ENCODE peak calls at places on chromosomes 11 and 22, in seven cellular contexts. E is heart right ventricle, H is HL-60, J is esophagus squamous epithelium, U is Peyer's patch, M is lower lobe of right lung, N is psoas muscle. B is an unnamed sample. For H3K27me3, the result is how much of the 10 kb centered on the place peaks cover.

GRCh38 chr22:41021655-41022454 is 70.5 kb upstream of the EP300 start:
- DNase-seq in E (peak), H (peak), J (no peak), U (peak), M (peak), N (peak), B (peak)

GRCh38 chr11:59615132-59615636 is 390 bp downstream of the OSBP start:
- DNase-seq in E (peak), H (peak), J (peak), U (peak), M (peak), N (peak), B (peak)

GRCh38 chr11:130112071-130112830 is 42.6 kb downstream of the APLP2 start:
- DNase-seq in E (no peak), H (no peak), J (no peak), U (no peak), M (no peak), N (no peak), B (no peak)

GRCh38 chr11:90476442-90477007 is 253.7 kb upstream of the CHORDC1 start:
- DNase-seq in E (peak), H (peak), J (no peak), U (no peak), M (no peak), N (no peak), B (no peak)

GRCh38 chr11:119188887-119189286 is 3.6 kb downstream of the NHERF4 start:
- DNase-seq in E (no peak), H (no peak), J (no peak), U (no peak), M (peak), N (no peak), B (no peak)

GRCh38 chr11:108223449-108224149 is 732 bp downstream of the ATM start:
- DNase-seq in E (no peak), H (peak), J (no peak), U (no peak), M (no peak), N (no peak), B (peak)

GRCh38 chr11:70027451-70027850 is 50.7 kb upstream of the ANO1 start:
- DNase-seq in E (no peak), H (no peak), J (no peak), U (no peak), M (no peak), N (no peak), B (no peak)

GRCh38 chr11:1889527-1889930 is 2.2 kb downstream of the PRR33 start:
- DNase-seq in E (no peak), H (no peak), J (no peak), U (no peak), M (no peak), N (no peak), B (no peak)

GRCh38 chr22:44402196-44403111 is 89.7 kb upstream of the SHISAL1 start:
- DNase-seq in E (no peak), H (no peak), J (no peak), U (peak), M (no peak), N (peak), B (no peak)

GRCh38 chr11:91305402-91305801 is 919.2 kb upstream of the FAT3 start:
- DNase-seq in E (no peak), H (no peak), J (no peak), U (no peak), M (no peak), N (no peak), B (no peak)

GRCh38 chr22:22058649-22059475 is 76.3 kb upstream of the TOP3B start:
- DNase-seq in E (no peak), H (no peak), J (no peak), U (no peak), M (no peak), N (no peak), B (no peak)

GRCh38 chr11:69101100-69101791 is 52.5 kb downstream of the TPCN2 start:
- DNase-seq in E (peak), H (peak), J (no peak), U (peak), M (peak), N (peak), B (peak)

GRCh38 chr11:4890279-4890678 is 8.6 kb downstream of the OR51T1 start:
- DNase-seq in E (no peak), H (no peak), J (no peak), U (no peak), M (no peak), N (no peak), B (no peak)

GRCh38 chr11:27507561-27508322 is 1.2 kb upstream of the LIN7C start:
- DNase-seq in E (no peak), H (no peak), J (no peak), U (no peak), M (no peak), N (no peak), B (no peak)

GRCh38 chr22:42856179-42856864 is 751 bp downstream of the ARFGAP3 start:
- DNase-seq in E (peak), H (peak), J (no peak), U (peak), M (peak), N (peak), B (peak)

GRCh38 chr11:63907808-63908530 is 9.0 kb downstream of the RCOR2 start:
- DNase-seq in E (no peak), H (no peak), J (no peak), U (no peak), M (no peak), N (no peak), B (no peak)

GRCh38 chr11:77559686-77560425 is 29.9 kb upstream of the AQP11 start:
- DNase-seq in E (no peak), H (no peak), J (no peak), U (peak), M (no peak), N (no peak), B (no peak)

GRCh38 chr11:96188625-96189006 is 154.4 kb downstream of the MAML2 start:
- DNase-seq in E (no peak), H (peak), J (no peak), U (no peak), M (no peak), N (no peak), B (no peak)

GRCh38 chr11:111730871-111731591 is 35.2 kb downstream of the PPP2R1B start:
- DNase-seq in E (no peak), H (no peak), J (no peak), U (no peak), M (no peak), N (peak), B (no peak)

GRCh38 chr22:23536821-23537345 is 43.2 kb downstream of the IGLL1 start:
- DNase-seq in E (no peak), H (no peak), J (no peak), U (no peak), M (peak), N (no peak), B (no peak)

GRCh38 chr11:28619870-28620540 is 511.8 kb downstream of the METTL15 start:
- DNase-seq in E (no peak), H (no peak), J (no peak), U (no peak), M (no peak), N (no peak), B (no peak)

GRCh38 chr11:118398797-118399564 is 2.4 kb upstream of the ATP5MG start:
- DNase-seq in E (no peak), H (no peak), J (no peak), U (no peak), M (no peak), N (no peak), B (peak)

GRCh38 chr22:20052309-20053250 is 27.5 kb upstream of the DGCR8 start:
- DNase-seq in E (no peak), H (no peak), J (no peak), U (peak), M (no peak), N (no peak), B (no peak)

GRCh38 chr22:42857845-42858481 is 890 bp upstream of the ARFGAP3 start:
- DNase-seq in E (peak), H (no peak), J (no peak), U (no peak), M (no peak), N (no peak), B (no peak)

GRCh38 chr11:126791991-126792390 is 208.6 kb downstream of the KIRREL3 start:
- DNase-seq in E (no peak), H (no peak), J (no peak), U (no peak), M (no peak), N (no peak), B (no peak)

GRCh38 chr11:27088353-27088752 is 47.7 kb downstream of the BBOX1 start:
- DNase-seq in E (no peak), H (no peak), J (no peak), U (no peak), M (no peak), N (no peak), B (no peak)

GRCh38 chr11:94424662-94425061 is 23.4 kb upstream of the GPR83 start:
- DNase-seq in E (no peak), H (no peak), J (no peak), U (no peak), M (no peak), N (no peak), B (no peak)

GRCh38 chr11:20873054-20873453 is 203.7 kb downstream of the NELL1 start:
- DNase-seq in E (no peak), H (peak), J (no peak), U (no peak), M (no peak), N (no peak), B (no peak)

GRCh38 chr11:43515090-43515489 is 156.4 kb downstream of the TTC17 start:
- DNase-seq in E (no peak), H (no peak), J (no peak), U (no peak), M (no peak), N (no peak), B (no peak)

GRCh38 chr11:69962152-69962551 is 116.0 kb upstream of the ANO1 start:
- DNase-seq in E (no peak), H (no peak), J (no peak), U (peak), M (no peak), N (no peak), B (no peak)

GRCh38 chr11:96275807-96276594 is 67.0 kb downstream of the MAML2 start:
- DNase-seq in E (no peak), H (no peak), J (no peak), U (no peak), M (no peak), N (no peak), B (no peak)

DNA sequence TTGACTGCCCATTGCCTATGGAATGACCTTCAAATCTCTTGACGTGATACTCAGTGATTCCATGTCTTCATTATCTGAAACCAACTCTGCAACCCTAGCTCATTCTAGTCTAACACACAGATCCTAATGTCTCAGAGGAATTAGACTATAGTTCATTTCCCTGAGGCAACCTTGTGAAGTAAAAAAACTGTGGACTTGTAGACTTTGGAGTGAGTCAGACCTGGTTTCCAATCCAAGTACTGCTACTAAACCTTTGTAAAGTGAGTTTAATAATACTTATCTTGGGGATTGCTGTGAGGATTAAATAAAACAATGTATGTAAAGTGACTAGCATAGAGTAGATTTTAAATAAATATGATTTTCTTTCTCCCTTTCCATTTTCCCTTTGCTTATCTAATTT is 226.1 kb downstream of the BLID start:
- DNase-seq in E (no peak), H (no peak), J (no peak), U (no peak), M (no peak), N (no peak), B (no peak)
- H3K27ac ChIP-seq in E (no peak), H (no peak), J (no peak), U (no peak), M (no peak), N (no peak), B (no peak)

DNA sequence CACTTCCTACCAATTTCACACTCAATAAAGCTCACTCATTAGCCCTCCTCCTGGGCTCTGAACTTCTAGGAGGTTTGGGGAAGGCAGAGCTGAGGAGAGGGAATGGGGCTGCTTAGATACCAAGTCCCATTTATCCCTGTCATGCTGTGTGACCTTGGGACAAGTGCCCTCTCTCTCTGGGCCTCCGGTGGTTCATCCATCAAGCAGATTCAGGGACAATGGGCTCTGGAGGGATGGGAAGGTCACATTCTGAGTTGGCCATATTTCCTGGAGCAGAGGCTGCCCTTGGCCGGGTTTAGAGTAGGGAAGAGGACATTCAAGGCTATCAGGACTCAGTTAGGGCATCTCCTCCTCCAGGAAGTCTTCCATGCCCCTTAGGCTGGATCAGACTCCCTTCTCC is 66.7 kb downstream of the PDE2A start:
- DNase-seq in E (no peak), H (no peak), J (no peak), U (no peak), M (no peak), N (no peak), B (no peak)
- H3K27me3 ChIP-seq in E (under half), H (under half), J (under half), U (under half), M (under half), N (under half), B (under half)

DNA sequence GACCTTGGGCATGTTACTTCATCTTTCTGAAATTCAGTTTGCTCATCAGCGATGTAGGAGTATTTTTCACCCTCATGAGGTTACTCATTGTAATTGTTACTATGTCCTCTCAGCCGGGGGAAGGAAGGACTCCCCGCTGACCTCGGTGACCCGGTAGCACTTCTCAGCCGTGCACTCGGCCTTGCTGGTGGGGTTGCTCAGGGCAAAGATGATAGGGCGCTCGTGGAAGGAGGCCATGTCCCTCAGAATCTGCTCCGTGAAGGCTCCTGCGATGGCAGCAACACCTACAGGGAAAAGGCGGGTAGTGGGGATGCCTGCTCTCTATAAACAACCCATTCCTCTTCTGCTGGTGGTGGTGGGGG is 72.2 kb downstream of the CCDC81 start:
- DNase-seq in E (no peak), H (no peak), J (no peak), U (no peak), M (no peak), N (no peak), B (no peak)
- TF ChIP-seq CTCF in E (no peak), H (no peak), J (no peak), U (no peak), M (no peak), N (no peak), B (no peak)

DNA sequence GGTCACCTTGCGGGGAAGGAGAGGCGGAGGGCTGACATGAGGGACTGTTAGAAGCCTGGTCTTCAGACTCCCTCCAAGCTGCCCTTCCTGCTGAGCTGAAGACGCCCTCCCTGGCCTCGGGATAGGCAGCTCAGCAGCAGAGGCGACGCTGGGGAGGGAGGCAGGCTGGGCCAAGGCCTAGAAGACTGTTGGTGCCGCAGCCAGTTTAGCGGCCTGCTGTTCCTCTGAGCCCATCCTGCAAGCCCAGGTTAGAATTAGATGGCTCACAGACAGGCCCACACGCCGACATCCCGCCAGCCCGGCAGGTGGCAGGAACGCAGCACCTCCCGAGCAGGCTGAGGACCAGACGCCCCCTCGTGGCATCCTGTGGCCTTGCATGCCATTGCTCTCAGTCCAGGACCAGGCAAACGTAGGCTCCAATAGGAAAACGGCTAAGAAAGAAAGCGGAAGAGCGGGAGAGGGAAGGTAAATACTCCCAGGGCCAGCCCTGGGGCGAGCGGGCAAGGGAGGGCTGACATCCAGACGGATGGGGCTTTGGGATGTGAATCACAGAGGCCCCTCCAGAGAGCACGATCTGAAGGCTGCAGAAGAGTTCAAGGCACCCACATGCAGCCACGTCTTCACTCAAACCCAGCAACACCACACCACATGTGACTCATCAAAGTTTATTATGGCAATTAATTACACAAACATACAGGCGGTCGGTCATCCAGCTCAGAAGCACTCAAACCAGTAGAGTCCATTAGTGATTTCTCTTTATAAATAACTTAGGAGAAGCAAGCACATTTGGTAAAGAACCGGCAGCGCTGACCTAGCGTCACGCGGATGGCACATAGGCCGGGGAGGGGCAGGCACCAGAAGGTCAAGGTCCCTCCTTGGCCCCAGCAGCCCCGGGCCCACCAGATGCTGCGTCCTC is 27.6 kb downstream of the CD5 start:
- DNase-seq in E (peak), H (peak), J (no peak), U (peak), M (peak), N (peak), B (peak)
- H3K27ac ChIP-seq in E (no peak), H (peak), J (peak), U (peak), M (no peak), N (no peak), B (peak)

DNA sequence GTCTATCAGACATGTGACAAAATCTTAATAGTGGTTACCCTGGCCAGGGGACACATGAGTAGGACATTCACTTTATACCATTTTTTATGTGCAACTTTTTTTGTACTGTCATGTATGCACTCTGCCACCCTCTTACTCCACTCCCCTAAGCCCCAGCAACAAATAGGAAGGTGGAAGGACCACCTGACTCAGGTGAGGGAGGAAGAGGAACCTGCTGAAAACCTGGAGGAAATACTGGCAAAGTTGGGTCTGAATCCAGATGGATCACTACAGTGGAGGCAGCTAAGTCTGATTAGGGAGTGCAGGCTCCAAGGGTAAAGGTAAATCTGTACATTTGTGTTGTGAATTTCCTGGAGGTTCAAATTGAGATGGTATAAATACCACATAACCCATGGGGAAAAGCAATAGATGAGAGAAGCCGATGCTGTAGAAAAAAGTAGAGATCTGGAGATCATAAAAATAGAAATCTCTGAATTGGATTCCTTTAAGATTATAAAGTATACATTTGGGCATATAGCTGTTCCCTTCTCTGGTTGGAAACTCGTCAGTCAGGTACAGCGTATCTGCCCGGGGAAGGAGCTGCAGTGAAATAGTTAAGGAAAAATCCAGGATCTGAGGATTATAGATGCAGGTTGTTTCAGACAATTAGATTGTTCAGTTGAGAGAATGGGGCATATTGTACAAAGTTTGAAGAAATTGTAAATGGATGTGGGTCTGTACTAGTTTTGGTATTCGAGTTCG is 52.2 kb upstream of the OR9Q1 start:
- DNase-seq in E (no peak), H (no peak), J (no peak), U (no peak), M (no peak), N (no peak), B (no peak)
- H3K27me3 ChIP-seq in E (under half), H (under half), J (under half), U (under half), M (under half), N (under half), B (under half)

GRCh38 chr11:79950741-79951140 is 509.9 kb upstream of the TENM4 start:
- DNase-seq in E (no peak), H (no peak), J (no peak), U (no peak), M (no peak), N (no peak), B (no peak)

GRCh38 chr11:79956061-79956460 is 515.2 kb upstream of the TENM4 start:
- DNase-seq in E (no peak), H (no peak), J (no peak), U (no peak), M (no peak), N (no peak), B (no peak)

GRCh38 chr11:79950172-79950571 is 509.3 kb upstream of the TENM4 start:
- DNase-seq in E (no peak), H (no peak), J (no peak), U (no peak), M (no peak), N (no peak), B (no peak)

GRCh38 chr11:79949574-79949973 is 508.7 kb upstream of the TENM4 start:
- DNase-seq in E (no peak), H (no peak), J (no peak), U (no peak), M (no peak), N (no peak), B (no peak)

GRCh38 chr11:79953629-79954028 is 512.8 kb upstream of the TENM4 start:
- DNase-seq in E (no peak), H (no peak), J (no peak), U (no peak), M (no peak), N (no peak), B (no peak)
- TF ChIP-seq CTCF in E (no peak), H (no peak), J (no peak), U (no peak), M (no peak), N (no peak), B (no peak)

DNA sequence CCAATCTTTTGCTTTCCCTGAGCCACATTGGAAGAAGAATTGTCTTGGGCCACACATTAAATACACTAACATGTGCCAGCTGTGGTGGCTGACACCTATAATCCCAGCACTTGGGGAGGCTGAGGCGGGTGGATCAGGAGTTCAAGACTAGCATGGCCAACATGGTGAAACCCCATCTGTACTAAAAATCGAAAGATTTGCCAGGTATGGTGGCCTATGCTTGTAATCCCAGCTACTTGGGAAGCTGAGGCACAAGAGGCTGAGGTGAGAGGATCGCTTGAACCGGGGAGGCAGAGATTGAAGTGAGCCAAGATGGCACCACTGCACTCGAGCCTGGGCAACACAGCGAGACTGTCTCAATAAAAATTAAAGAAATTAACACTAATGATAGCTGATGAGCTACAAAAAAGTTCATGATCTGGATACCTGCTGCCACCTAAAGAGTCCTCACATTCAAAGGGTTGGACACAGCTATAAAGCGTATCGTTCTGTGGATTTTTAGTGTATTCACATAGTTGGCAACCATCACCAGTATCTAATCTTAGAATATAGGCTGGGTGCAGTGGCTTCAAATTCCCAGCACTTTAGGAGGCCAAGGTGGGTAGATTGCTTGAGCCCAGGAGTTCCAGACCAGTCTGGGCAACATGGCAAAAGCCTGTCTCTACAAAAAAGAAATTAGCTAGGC is 3.4 kb upstream of the LDHC start:
- DNase-seq in E (no peak), H (no peak), J (no peak), U (no peak), M (no peak), N (no peak), B (no peak)
- H3K27ac ChIP-seq in E (no peak), H (no peak), J (no peak), U (no peak), M (no peak), N (no peak), B (no peak)